ENCODE peak calls at places on chromosomes 7 and 10, in seven cellular contexts. R, X, A, W, N, G and U are unnamed samples.
A peak's percentile ranks its signal among the peaks of the same experiment; 100 is the strongest.

GRCh38 chr10:60305394-60305892 is 84.2 kb downstream of the ANK3 start:
- DNase-seq in R (no peak), X (no peak), A (no peak), W (no peak), N (no peak), G (no peak), U (no peak)

GRCh38 chr10:78596556-78596955 is 472.2 kb upstream of the ZMIZ1 start:
- DNase-seq in R (no peak), X (no peak), A (no peak), W (no peak), N (no peak), G (no peak), U (no peak)

GRCh38 chr10:121732676-121733445 is 134.6 kb upstream of the FGFR2 start:
- DNase-seq in R (no peak), X (no peak), A (no peak), W (no peak), N (peak; percentile 59), G (no peak), U (no peak)

GRCh38 chr7:152108359-152108758 is 82.9 kb downstream of the GALNT11 start:
- DNase-seq in R (no peak), X (no peak), A (no peak), W (no peak), N (no peak), G (no peak), U (no peak)

GRCh38 chr7:93728292-93728691 is 153.8 kb upstream of the CALCR start:
- DNase-seq in R (no peak), X (no peak), A (no peak), W (no peak), N (no peak), G (no peak), U (no peak)

GRCh38 chr10:21300546-21300945 is 224.9 kb downstream of the SKIDA1 start:
- DNase-seq in R (no peak), X (no peak), A (no peak), W (no peak), N (no peak), G (no peak), U (no peak)

GRCh38 chr7:30986738-30987137 is 23.0 kb downstream of the GHRHR start:
- DNase-seq in R (no peak), X (no peak), A (no peak), W (no peak), N (no peak), G (no peak), U (no peak)

GRCh38 chr7:104113788-104114187 is 94.0 kb downstream of the ORC5 start:
- DNase-seq in R (no peak), X (no peak), A (no peak), W (no peak), N (no peak), G (no peak), U (no peak)

GRCh38 chr10:86523348-86523747 is 1.8 kb upstream of the WAPL start:
- DNase-seq in R (no peak), X (no peak), A (no peak), W (no peak), N (no peak), G (no peak), U (no peak)

GRCh38 chr7:48168159-48168558 is 3.1 kb upstream of the ABCA13 start:
- DNase-seq in R (no peak), X (no peak), A (no peak), W (peak; percentile 31), N (no peak), G (no peak), U (no peak)

GRCh38 chr7:2978403-2978802 is 65.3 kb downstream of the CARD11 start:
- DNase-seq in R (peak; percentile 17), X (peak; percentile 64), A (no peak), W (peak; percentile 95), N (peak; percentile 9), G (no peak), U (no peak)

DNA sequence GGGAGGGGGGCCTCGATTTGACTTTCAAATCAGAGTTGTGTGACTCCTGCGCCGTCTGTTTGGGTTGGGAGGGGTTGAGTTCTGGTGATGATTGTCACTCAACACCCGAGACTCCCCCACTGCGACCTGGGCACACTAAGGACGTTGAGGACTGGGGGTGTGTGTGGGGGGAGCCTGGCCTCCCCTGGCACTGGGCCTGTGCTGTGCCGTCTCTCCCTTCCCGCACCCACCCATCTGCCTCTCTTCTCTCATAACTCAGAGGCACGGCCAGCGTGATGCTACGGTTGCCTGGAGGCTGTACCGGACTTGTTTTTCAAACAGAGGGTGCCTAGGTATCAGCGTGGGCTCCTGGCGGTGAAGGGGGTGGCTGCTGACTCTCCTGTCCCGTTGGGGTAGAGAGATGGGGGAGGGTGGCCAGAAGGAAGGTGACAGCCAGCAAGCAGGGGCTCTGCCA is 56.7 kb upstream of the PFKFB3 start:
- DNase-seq in R (no peak), X (no peak), A (no peak), W (no peak), N (no peak), G (no peak), U (no peak)
- H3K4me3 ChIP-seq in R (peak overlapping the region; percentile 92), X (peak overlapping the region; percentile 90), A (peak overlapping the region; percentile 96), W (no peak overlapping the region), N (peak overlapping the region; percentile 52), G (peak overlapping the region; percentile 70), U (peak overlapping the region; percentile 77)

DNA sequence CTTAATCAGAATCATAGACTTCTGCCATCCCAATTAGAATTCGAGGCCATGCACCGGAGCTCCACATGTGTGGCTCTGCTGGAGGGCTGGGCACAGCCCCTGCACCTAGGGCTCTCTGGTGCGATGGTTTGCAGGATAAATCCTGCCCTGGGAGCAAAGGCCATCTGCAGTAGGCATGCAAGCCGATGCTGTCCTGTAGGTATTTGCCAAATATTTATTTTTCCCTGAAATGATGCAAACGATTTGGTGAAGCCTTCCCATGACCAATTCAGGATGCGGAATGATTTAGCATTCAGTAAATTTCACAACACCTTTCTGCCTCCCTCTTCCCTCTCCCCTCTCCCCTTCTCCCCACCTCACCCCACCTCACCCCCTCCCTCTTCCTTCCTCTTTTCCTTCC is 170.6 kb downstream of the EBF3 start:
- DNase-seq in R (no peak), X (no peak), A (no peak), W (no peak), N (no peak), G (no peak), U (no peak)
- TF ChIP-seq CTCF in R (no peak), X (no peak), A (no peak), W (no peak), N (no peak), G (no peak), U (no peak)

GRCh38 chr7:27154901-27155815 is 1.3 kb downstream of the HOXA7 start:
- DNase-seq in R (no peak), X (peak; percentile 60), A (no peak), W (no peak), N (no peak), G (no peak), U (no peak)

GRCh38 chr7:27156901-27157716 is 634 bp upstream of the HOXA7 start:
- DNase-seq in R (no peak), X (no peak), A (no peak), W (no peak), N (no peak), G (no peak), U (no peak)

GRCh38 chr7:27154369-27154768 is 2.0 kb upstream of the HOXA3 start:
- DNase-seq in R (no peak), X (peak; percentile 29), A (no peak), W (no peak), N (no peak), G (no peak), U (no peak)

GRCh38 chr7:27156508-27156898 is at the start of gene HOXA7:
- DNase-seq in R (no peak), X (peak; percentile 82), A (no peak), W (no peak), N (no peak), G (no peak), U (no peak)

DNA sequence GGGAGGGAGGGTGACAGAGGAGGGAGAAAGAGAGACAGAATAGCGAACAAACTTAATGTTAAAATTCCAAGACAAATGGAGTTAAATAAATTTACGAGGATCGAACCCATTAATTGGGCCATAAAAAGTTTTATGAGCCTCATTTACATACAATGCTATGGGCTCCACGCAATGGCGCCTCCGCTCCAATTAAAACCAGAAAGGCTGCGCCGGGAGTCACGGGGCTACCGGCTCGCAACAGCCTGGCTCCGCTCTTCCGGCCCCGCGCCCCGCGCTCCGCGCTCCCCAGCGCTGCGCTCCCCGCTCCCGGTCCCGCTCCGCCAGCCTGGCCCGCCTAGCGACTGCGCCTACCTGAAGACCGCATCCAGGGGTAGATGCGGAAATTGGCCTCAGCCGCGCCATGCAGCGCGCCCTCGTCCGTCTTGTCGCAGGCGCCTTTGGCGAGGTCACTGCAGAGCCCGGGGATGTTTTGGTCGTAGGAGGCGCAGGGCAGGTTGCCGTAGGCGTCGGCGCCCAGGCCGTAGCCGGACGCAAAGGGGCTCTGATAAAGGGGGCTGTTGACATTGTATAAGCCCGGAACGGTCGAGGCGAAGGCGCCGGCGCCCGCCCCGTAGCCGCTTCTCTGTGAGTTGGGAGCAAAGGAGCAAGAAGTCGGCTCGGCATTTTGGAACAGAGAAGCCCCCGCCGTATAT is 513 bp downstream of the HOXA7 start:
- DNase-seq in R (no peak), X (peak; percentile 70), A (no peak), W (no peak), N (no peak), G (no peak), U (no peak)
- H3K27me3 ChIP-seq in R (peaks cover 98% of the 10 kb centered on the region), X (peaks cover 4% of the 10 kb centered on the region), A (no peaks in the 10 kb centered on the region), W (peaks cover 97% of the 10 kb centered on the region), N (peaks cover 99% of the 10 kb centered on the region), G (peaks cover 99% of the 10 kb centered on the region), U (no peaks in the 10 kb centered on the region)

GRCh38 chr7:128344431-128344774 is 695 bp upstream of the RBM28 start:
- DNase-seq in R (no peak), X (no peak), A (no peak), W (no peak), N (no peak), G (no peak), U (no peak)

GRCh38 chr7:128349121-128349825 is 5.6 kb upstream of the RBM28 start:
- DNase-seq in R (no peak), X (no peak), A (no peak), W (no peak), N (no peak), G (no peak), U (no peak)

GRCh38 chr7:128351296-128352123 is 7.8 kb upstream of the RBM28 start:
- DNase-seq in R (peak; percentile 33), X (no peak), A (no peak), W (no peak), N (no peak), G (no peak), U (no peak)

GRCh38 chr7:128350708-128351295 is 7.1 kb upstream of the RBM28 start:
- DNase-seq in R (peak; percentile 38), X (no peak), A (no peak), W (no peak), N (no peak), G (no peak), U (no peak)

DNA sequence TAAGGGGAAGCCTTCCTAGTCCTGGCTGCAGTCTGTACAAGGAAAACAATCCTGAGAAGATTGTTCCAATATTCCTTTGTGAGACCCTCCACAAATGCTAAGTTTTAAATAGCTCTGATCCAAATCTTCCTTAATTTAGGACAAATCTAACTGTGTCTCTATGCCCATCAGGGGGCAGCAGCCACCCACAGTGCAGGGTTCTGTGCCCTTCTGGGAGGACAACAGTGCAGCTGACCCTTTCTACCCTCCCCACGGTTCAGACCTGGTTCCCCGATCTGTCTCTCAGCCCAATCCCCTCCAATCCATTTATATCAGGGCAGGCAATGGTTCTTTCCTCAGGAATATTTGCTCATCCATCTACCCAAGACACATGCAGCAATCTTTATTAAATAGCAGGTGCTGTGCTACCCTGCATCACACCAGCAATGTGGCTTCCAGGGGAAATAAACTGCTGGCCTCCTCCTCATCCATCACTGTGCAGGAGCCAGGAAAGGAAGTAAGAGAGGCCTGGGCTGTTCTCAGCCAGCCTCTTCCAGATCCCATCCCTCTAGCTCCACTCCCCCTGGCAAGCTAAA is 4.0 kb upstream of the RBM28 start:
- DNase-seq in R (peak; percentile 53), X (no peak), A (no peak), W (peak; percentile 42), N (no peak), G (peak; percentile 73), U (no peak)
- H3K4me3 ChIP-seq in R (no peak overlapping the region), X (no peak overlapping the region), A (no peak overlapping the region), W (no peak overlapping the region), N (no peak overlapping the region), G (no peak overlapping the region), U (no peak overlapping the region)